ENCODE peak calls at places on chromosomes 11 and 22, in six cellular contexts. I is mesenchymal stem cell, T is fibroblast of lung, W is osteoblast, Z is heart right ventricle, J is left ventricle myocardium inferior. P is an unnamed sample. For H3K27me3, the result is how much of the 10 kb centered on the place peaks cover.

GRCh38 chr11:109015283-109015682 is 350.4 kb downstream of the DDX10 start:
- DNase-seq in W (peak), T (peak), Z (no peak), I (peak), J (no peak), P (no peak)

GRCh38 chr22:28768701-28769393 is 3.6 kb upstream of the CCDC117 start:
- DNase-seq in J (no peak), T (no peak), I (no peak), Z (no peak), W (no peak), P (no peak)

GRCh38 chr11:126607374-126607773 is 251.9 kb downstream of the ST3GAL4 start:
- DNase-seq in Z (peak), I (peak), W (peak), J (no peak), T (peak), P (peak)

GRCh38 chr22:39242809-39243442 is 1.9 kb downstream of the PDGFB start:
- DNase-seq in Z (no peak), I (peak), T (no peak), W (no peak), J (no peak), P (no peak)

GRCh38 chr11:72230764-72231365 is 6.3 kb downstream of the INPPL1 start:
- DNase-seq in T (no peak), J (no peak), Z (peak), I (no peak), W (peak), P (no peak)

GRCh38 chr11:82557274-82557673 is 176.4 kb downstream of the FAM181B start:
- DNase-seq in T (no peak), J (peak), Z (peak), W (no peak), I (no peak), P (no peak)

GRCh38 chr22:41943661-41944209 is 3.2 kb downstream of the CENPM start:
- DNase-seq in J (no peak), Z (no peak), W (no peak), T (peak), I (no peak), P (no peak)

GRCh38 chr11:6405039-6405667 is 13.7 kb downstream of the APBB1 start:
- DNase-seq in J (no peak), T (peak), W (peak), I (no peak), Z (no peak), P (no peak)

GRCh38 chr22:48262596-48263430 is 1500.4 kb downstream of the TBC1D22A start:
- DNase-seq in J (no peak), T (no peak), Z (no peak), I (no peak), W (peak), P (no peak)

GRCh38 chr22:29187831-29188230 is 17.9 kb upstream of the EMID1 start:
- DNase-seq in I (no peak), W (no peak), Z (no peak), T (no peak), J (no peak), P (no peak)

GRCh38 chr22:37525073-37525745 is 6.0 kb upstream of the CARD10 start:
- DNase-seq in I (peak), Z (no peak), T (peak), W (peak), J (no peak), P (peak)

GRCh38 chr22:38246692-38247091 is 26.1 kb downstream of the TMEM184B start:
- DNase-seq in W (peak), J (peak), Z (peak), T (no peak), I (no peak), P (no peak)

GRCh38 chr22:43260818-43261217 is 73.9 kb upstream of the TTLL12 start:
- DNase-seq in I (peak), T (no peak), J (no peak), Z (no peak), W (no peak), P (no peak)

GRCh38 chr11:83691387-83692088 is 405.4 kb upstream of the CCDC90B start:
- DNase-seq in W (no peak), T (peak), J (peak), I (no peak), Z (peak), P (no peak)

GRCh38 chr22:17807086-17807485 is 32.8 kb upstream of the BID start:
- DNase-seq in W (no peak), J (no peak), T (no peak), Z (no peak), I (no peak), P (no peak)

GRCh38 chr11:789951-790350 is at the start of gene CEND1:
- DNase-seq in Z (no peak), W (peak), J (no peak), I (peak), T (peak), P (no peak)

GRCh38 chr22:28018461-28018927 is 99.4 kb upstream of the PITPNB start:
- DNase-seq in Z (no peak), I (no peak), J (peak), T (no peak), W (peak), P (no peak)

GRCh38 chr11:17543574-17544180 is 539 bp downstream of the USH1C start:
- DNase-seq in W (peak), I (no peak), T (no peak), J (peak), Z (no peak), P (no peak)

GRCh38 chr11:10488121-10488580 is 33.1 kb downstream of the AMPD3 start:
- DNase-seq in T (peak), J (no peak), W (peak), I (no peak), Z (no peak), P (peak)

GRCh38 chr22:20526628-20527355 is 19.4 kb downstream of the MED15 start:
- DNase-seq in Z (no peak), T (peak), I (peak), W (peak), J (no peak), P (peak)

GRCh38 chr11:119087747-119088241 is 3.1 kb downstream of the HMBS start:
- DNase-seq in I (no peak), T (no peak), W (peak), Z (no peak), J (no peak), P (no peak)

GRCh38 chr22:36180038-36180880 is 19.7 kb upstream of the APOL3 start:
- DNase-seq in Z (peak), W (no peak), T (peak), I (peak), J (peak), P (peak)

GRCh38 chr22:20458530-20459151 is 21.0 kb upstream of the SCARF2 start:
- DNase-seq in W (no peak), I (no peak), J (no peak), T (no peak), Z (no peak), P (no peak)

GRCh38 chr11:31816467-31817053 is 5.4 kb upstream of the PAX6 start:
- DNase-seq in Z (no peak), T (no peak), I (no peak), W (peak), J (no peak), P (peak)
- H3K4me3 ChIP-seq in Z (no peak), T (no peak), I (no peak), W (peak), J (peak), P (peak)

GRCh38 chr11:57399221-57399620 is 8.8 kb upstream of the PRG2 start:
- DNase-seq in J (no peak), W (no peak), T (peak), I (no peak), Z (no peak), P (no peak)
- H3K27me3 ChIP-seq in J (under half), W (under half), T (under half), I (under half), Z (under half), P (under half)

GRCh38 chr11:3949132-3949531 is 93.7 kb downstream of the STIM1 start:
- DNase-seq in I (no peak), J (no peak), W (no peak), T (no peak), Z (no peak), P (no peak)
- H3K4me3 ChIP-seq in I (no peak), J (no peak), W (no peak), T (no peak), Z (no peak), P (no peak)

DNA sequence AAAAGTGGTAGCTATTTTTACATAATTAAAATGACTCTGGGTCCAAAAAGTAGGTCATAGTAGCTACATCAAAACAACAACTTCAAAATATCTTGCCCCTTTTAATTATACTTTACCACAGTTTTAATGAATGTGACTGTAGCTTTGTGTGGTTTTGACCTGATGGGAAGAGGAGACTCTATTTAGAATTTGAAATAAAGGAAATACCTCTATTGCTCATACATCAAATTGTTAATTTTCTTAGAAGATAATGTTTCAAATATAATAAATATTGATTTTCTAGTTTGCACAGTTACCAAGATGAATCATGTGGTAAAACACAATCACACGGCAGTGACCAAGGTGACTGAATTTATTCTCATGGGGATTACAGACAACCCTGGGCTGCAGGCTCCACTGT is at the start of gene OR8K1:
- DNase-seq in W (no peak), T (no peak), Z (no peak), J (no peak), I (no peak), P (no peak)
- H3K27me3 ChIP-seq in W (under half), T (under half), Z (under half), J (under half), I (under half), P (under half)

GRCh38 chr22:46044718-46045458 is 67.9 kb upstream of the WNT7B start:
- DNase-seq in J (peak), I (peak), T (peak), Z (no peak), W (peak), P (peak)

GRCh38 chr22:46045459-46046298 is 68.7 kb upstream of the WNT7B start:
- DNase-seq in T (no peak), Z (no peak), I (no peak), J (peak), W (peak), P (no peak)

GRCh38 chr22:46042786-46043185 is 65.8 kb upstream of the WNT7B start:
- DNase-seq in Z (no peak), T (peak), J (peak), I (no peak), W (peak), P (peak)

GRCh38 chr22:46043339-46043738 is 66.4 kb upstream of the WNT7B start:
- DNase-seq in W (no peak), I (no peak), J (no peak), Z (no peak), T (no peak), P (no peak)

GRCh38 chr22:46043816-46044717 is 67.1 kb upstream of the WNT7B start:
- DNase-seq in I (no peak), T (peak), Z (no peak), W (peak), J (peak), P (peak)
- H3K4me3 ChIP-seq in I (peak), T (peak), Z (peak), W (peak), J (peak), P (peak)

GRCh38 chr11:21588754-21589153 is 604.1 kb upstream of the ANO5 start:
- DNase-seq in J (no peak), W (no peak), I (no peak), T (no peak), Z (no peak), P (no peak)
- H3K27me3 ChIP-seq in J (under half), W (under half), I (under half), T (under half), Z (under half), P (under half)

P was measured in MG63.